ENCODE peak calls at places on chromosomes 3 and 15, in six cellular contexts. E, R, L, J, N and K are unnamed samples.

GRCh38 chr15:101451886-101452285 is 37.6 kb downstream of the PCSK6 start:
- DNase-seq in E (no peak), L (no peak), N (no peak), J (no peak), R (no peak), K (no peak)

GRCh38 chr3:147398841-147399534 is 7.4 kb downstream of the ZIC4 start:
- DNase-seq in E (no peak), N (no peak), L (no peak), R (no peak), J (no peak), K (no peak)

GRCh38 chr15:60369696-60370095 is 28.1 kb downstream of the ANXA2 start:
- DNase-seq in R (no peak), N (no peak), J (no peak), E (no peak), L (no peak), K (no peak)

GRCh38 chr3:77319711-77320110 is 279.8 kb downstream of the ROBO2 start:
- DNase-seq in E (no peak), N (no peak), J (no peak), R (no peak), L (peak; percentile 73), K (no peak)

GRCh38 chr15:71713191-71713798 is 97.1 kb upstream of the NR2E3 start:
- DNase-seq in E (no peak), N (no peak), L (peak; percentile 15), J (no peak), R (no peak), K (no peak)

GRCh38 chr3:45343947-45344346 is 44.4 kb upstream of the LARS2 start:
- DNase-seq in E (no peak), N (no peak), R (no peak), L (peak; percentile 71), J (no peak), K (no peak)

GRCh38 chr3:125119752-125120369 is 64.1 kb upstream of the HEG1 start:
- DNase-seq in J (no peak), N (peak; percentile 42), E (no peak), L (no peak), R (no peak), K (no peak)

GRCh38 chr3:174442317-174442682 is 416.8 kb upstream of the NAALADL2 start:
- DNase-seq in J (no peak), R (no peak), N (no peak), E (no peak), L (no peak), K (no peak)

GRCh38 chr3:78917541-78917940 is 850.3 kb downstream of the ROBO1 start:
- DNase-seq in E (no peak), N (no peak), J (no peak), L (no peak), R (no peak), K (no peak)

GRCh38 chr3:10242182-10243065 is 5.8 kb upstream of the TATDN2 start:
- DNase-seq in L (no peak), N (peak; percentile 80), E (no peak), J (no peak), R (no peak), K (no peak)

GRCh38 chr15:70266412-70267089 is 168.8 kb upstream of the TLE3 start:
- DNase-seq in L (no peak), R (no peak), J (peak; percentile 90), N (peak; percentile 39), E (peak; percentile 79), K (peak; percentile 65)

GRCh38 chr3:114697441-114697840 is 403.6 kb downstream of the TIGIT start:
- DNase-seq in N (no peak), L (no peak), E (no peak), R (no peak), J (no peak), K (no peak)

GRCh38 chr15:80825361-80826030 is 46.3 kb downstream of the CEMIP start:
- DNase-seq in E (peak; percentile 65), R (no peak), J (no peak), N (peak; percentile 88), L (no peak), K (no peak)

GRCh38 chr15:91711384-91712082 is 142.0 kb upstream of the SLCO3A1 start:
- DNase-seq in N (no peak), E (no peak), R (no peak), L (no peak), J (no peak), K (no peak)

GRCh38 chr3:124261301-124261700 is 269.4 kb upstream of the ROPN1 start:
- DNase-seq in J (no peak), L (no peak), R (no peak), N (peak; percentile 59), E (no peak), K (no peak)

GRCh38 chr3:4495294-4496110 is 2.4 kb downstream of the ITPR1 start:
- DNase-seq in E (no peak), L (no peak), J (no peak), N (no peak), R (no peak), K (no peak)

GRCh38 chr15:88401972-88402656 is 65.1 kb downstream of the MRPL46 start:
- DNase-seq in N (no peak), E (no peak), L (peak; percentile 23), J (no peak), R (peak; percentile 43), K (no peak)

GRCh38 chr3:151146071-151146730 is 56.8 kb downstream of the GPR171 start:
- DNase-seq in J (peak; percentile 72), R (peak; percentile 88), L (peak; percentile 93), E (peak; percentile 73), N (peak; percentile 37), K (peak; percentile 80)

GRCh38 chr3:88112329-88112728 is 37.4 kb upstream of the C3orf38 start:
- DNase-seq in J (no peak), L (no peak), R (no peak), N (no peak), E (no peak), K (no peak)

GRCh38 chr3:194472290-194472920 is 14.4 kb downstream of the ATP13A3 start:
- DNase-seq in E (peak; percentile 31), J (no peak), R (peak; percentile 73), L (peak; percentile 87), N (peak; percentile 61), K (no peak)

GRCh38 chr15:101458908-101459578 is 30.5 kb downstream of the PCSK6 start:
- DNase-seq in L (no peak), E (no peak), N (no peak), R (no peak), J (no peak), K (no peak)

GRCh38 chr3:53147903-53148400 is 13.1 kb upstream of the PRKCD start:
- DNase-seq in J (no peak), L (no peak), R (no peak), E (no peak), N (no peak), K (no peak)

GRCh38 chr15:25060472-25060803 is 105.7 kb downstream of the SNRPN start:
- DNase-seq in J (no peak), E (no peak), L (no peak), R (no peak), N (no peak), K (no peak)

GRCh38 chr15:25061808-25062550 is 107.2 kb downstream of the SNRPN start:
- DNase-seq in L (no peak), N (no peak), R (no peak), E (no peak), J (no peak), K (no peak)

GRCh38 chr15:25065286-25065685 is 110.5 kb downstream of the SNRPN start:
- DNase-seq in J (no peak), R (no peak), L (no peak), N (no peak), E (no peak), K (no peak)

GRCh38 chr15:25060996-25061620 is 106.3 kb downstream of the SNRPN start:
- DNase-seq in E (no peak), R (no peak), J (no peak), L (no peak), N (no peak), K (peak; percentile 5)

GRCh38 chr15:25062551-25063430 is 108.0 kb downstream of the SNRPN start:
- DNase-seq in J (no peak), L (no peak), E (no peak), R (no peak), N (no peak), K (no peak)
- H3K36me3 ChIP-seq in J (peaks cover 62% of the 10 kb centered on the region), L (peaks cover 95% of the 10 kb centered on the region), E (no peaks in the 10 kb centered on the region), R (peaks cover 4% of the 10 kb centered on the region), N (peaks cover 35% of the 10 kb centered on the region), K (peaks cover 46% of the 10 kb centered on the region)

DNA sequence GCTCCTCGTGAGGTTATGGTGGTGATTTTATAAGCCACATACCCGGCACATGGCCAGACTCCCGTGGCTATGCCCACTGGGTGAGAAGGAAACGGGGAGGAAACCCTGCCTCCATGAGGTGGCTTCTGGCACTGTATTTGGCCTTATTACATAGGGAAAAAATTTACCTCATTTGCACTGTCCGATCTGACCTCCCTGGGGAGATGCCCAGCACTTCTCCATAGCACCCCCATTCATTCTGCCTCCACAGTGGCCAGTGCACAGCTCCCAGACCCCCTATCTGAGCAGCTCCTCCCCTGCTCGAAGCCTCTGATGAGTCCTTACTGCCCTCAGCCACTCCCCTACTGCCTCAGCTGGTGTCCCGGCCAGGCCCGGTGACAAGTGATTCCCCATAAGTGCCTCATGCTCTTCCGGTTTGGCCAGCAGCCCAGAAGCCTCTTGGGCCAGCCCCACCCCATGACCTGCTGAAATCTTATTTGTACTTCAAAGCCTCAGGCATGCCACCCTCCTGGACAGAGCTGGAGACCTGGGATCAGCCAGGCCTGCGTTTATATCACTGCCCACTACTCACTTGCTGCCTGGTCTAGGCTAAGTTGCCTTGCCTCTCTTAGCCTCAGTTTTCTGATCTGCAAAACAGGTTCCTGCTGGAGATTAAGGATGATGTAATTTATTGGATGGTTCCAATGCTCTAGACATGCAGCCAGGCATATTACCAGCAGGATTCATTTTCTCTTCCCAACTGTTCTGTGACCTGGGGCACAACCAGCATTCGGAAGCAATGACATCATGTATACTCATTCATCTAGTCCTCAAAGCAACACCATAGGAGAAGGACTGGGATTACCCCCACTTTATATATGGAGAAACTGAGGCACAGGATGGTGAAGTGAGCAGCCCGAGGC is 30.6 kb upstream of the SLC6A6 start:
- DNase-seq in J (peak; percentile 95), R (peak; percentile 79), N (peak; percentile 46), E (peak; percentile 90), L (no peak), K (peak; percentile 70)
- TF ChIP-seq CTCF in J (no peak), R (no peak), N (no peak), E (no peak), L (no peak), K (no peak)

GRCh38 chr3:39209329-39209970 is 17.1 kb upstream of the XIRP1 start:
- DNase-seq in N (no peak), L (no peak), R (no peak), E (no peak), J (no peak), K (no peak)
- H3K4me1 ChIP-seq in N (no peaks in the 10 kb centered on the region), L (peaks cover 28% of the 10 kb centered on the region), R (peaks cover 4% of the 10 kb centered on the region), E (no peaks in the 10 kb centered on the region), J (peaks cover 16% of the 10 kb centered on the region), K (no peaks in the 10 kb centered on the region)

GRCh38 chr15:63669074-63669473 is 71.9 kb downstream of the FBXL22 start:
- DNase-seq in E (no peak), R (no peak), N (no peak), L (no peak), J (no peak), K (no peak)

GRCh38 chr15:63668601-63669000 is 71.4 kb downstream of the FBXL22 start:
- DNase-seq in J (no peak), R (no peak), E (no peak), L (no peak), N (no peak), K (no peak)

GRCh38 chr15:63663906-63664305 is 66.7 kb downstream of the FBXL22 start:
- DNase-seq in L (no peak), J (no peak), R (no peak), N (no peak), E (no peak), K (no peak)
- H3K36me3 ChIP-seq in L (no peaks in the 10 kb centered on the region), J (peaks cover 100% of the 10 kb centered on the region), R (peaks cover 9% of the 10 kb centered on the region), N (peaks cover 43% of the 10 kb centered on the region), E (no peaks in the 10 kb centered on the region), K (peaks cover 56% of the 10 kb centered on the region)